ENCODE peak calls at places on chromosomes 6 and 20, in six cellular contexts. S is Peyer's patch, F is aorta, Q is mucosa of descending colon, D is cardiac muscle cell, O is IMR-90. G is an unnamed sample.
A peak's percentile ranks its signal among the peaks of the same experiment; 100 is the strongest.

GRCh38 chr20:55103188-55103587 is 627.8 kb downstream of the DOK5 start:
- DNase-seq in S (peak; percentile 58), F (no peak), Q (peak; percentile 73), D (no peak), O (no peak), G (no peak)

GRCh38 chr6:166330612-166331011 is 11.7 kb downstream of the SFT2D1 start:
- DNase-seq in S (peak; percentile 76), F (no peak), Q (peak; percentile 68), D (peak; percentile 47), O (peak; percentile 23), G (no peak)

GRCh38 chr6:134347916-134348805 is 30.2 kb upstream of the SGK1 start:
- DNase-seq in S (no peak), F (peak; percentile 59), Q (no peak), D (peak; percentile 78), O (peak; percentile 96), G (no peak)

GRCh38 chr6:106746660-106747059 is 117.3 kb downstream of the QRSL1 start:
- DNase-seq in S (no peak), F (no peak), Q (no peak), D (peak; percentile 37), O (peak; percentile 80), G (peak; percentile 34)

GRCh38 chr6:53192590-53193232 is 44.1 kb upstream of the GCM1 start:
- DNase-seq in S (no peak), F (peak; percentile 52), Q (no peak), D (peak; percentile 13), O (no peak), G (no peak)

GRCh38 chr6:6701864-6702263 is 113.3 kb downstream of the LY86 start:
- DNase-seq in S (peak; percentile 76), F (no peak), Q (peak; percentile 73), D (no peak), O (no peak), G (no peak)

GRCh38 chr20:48019496-48019895 is 234.2 kb upstream of the SULF2 start:
- DNase-seq in S (no peak), F (no peak), Q (no peak), D (no peak), O (no peak), G (no peak)

GRCh38 chr6:34517461-34517868 is 38.7 kb downstream of the SPDEF start:
- DNase-seq in S (no peak), F (peak; percentile 12), Q (no peak), D (no peak), O (no peak), G (no peak)

GRCh38 chr20:13028001-13028400 is 19.2 kb downstream of the SPTLC3 start:
- DNase-seq in S (no peak), F (no peak), Q (no peak), D (peak; percentile 38), O (no peak), G (no peak)

GRCh38 chr6:28543671-28544131 is 18.0 kb downstream of the GPX5 start:
- DNase-seq in S (no peak), F (no peak), Q (no peak), D (peak; percentile 40), O (no peak), G (no peak)

GRCh38 chr6:1182722-1183521 is 129.0 kb upstream of the FOXQ1 start:
- DNase-seq in S (no peak), F (no peak), Q (no peak), D (no peak), O (no peak), G (no peak)

GRCh38 chr6:148526145-148526544 is 183.5 kb downstream of the SASH1 start:
- DNase-seq in S (no peak), F (no peak), Q (no peak), D (no peak), O (no peak), G (no peak)

GRCh38 chr20:9918360-9918759 is 79.5 kb upstream of the PAK5 start:
- DNase-seq in S (no peak), F (no peak), Q (no peak), D (no peak), O (no peak), G (no peak)

GRCh38 chr6:125124250-125124777 is 29.3 kb upstream of the TPD52L1 start:
- DNase-seq in S (no peak), F (no peak), Q (no peak), D (no peak), O (no peak), G (no peak)

GRCh38 chr6:20692023-20692422 is 157.8 kb downstream of the CDKAL1 start:
- DNase-seq in S (no peak), F (no peak), Q (no peak), D (no peak), O (no peak), G (no peak)

GRCh38 chr6:169723991-169724553 is at the start of gene PHF10:
- DNase-seq in S (peak; percentile 54), F (peak; percentile 55), Q (peak; percentile 66), D (peak; percentile 45), O (no peak), G (no peak)

GRCh38 chr20:31569163-31570020 is 35.7 kb upstream of the ID1 start:
- DNase-seq in S (peak; percentile 78), F (no peak), Q (peak; percentile 77), D (peak; percentile 58), O (peak; percentile 53), G (peak; percentile 42)

GRCh38 chr6:99334526-99335127 is 14.8 kb downstream of the FAXC start:
- DNase-seq in S (no peak), F (no peak), Q (no peak), D (peak; percentile 67), O (peak; percentile 66), G (no peak)

GRCh38 chr6:69349776-69350175 is 447.0 kb downstream of the LMBRD1 start:
- DNase-seq in S (no peak), F (peak; percentile 46), Q (no peak), D (no peak), O (no peak), G (no peak)

GRCh38 chr6:159267165-159267564 is 98.0 kb downstream of the FNDC1 start:
- DNase-seq in S (no peak), F (no peak), Q (no peak), D (peak; percentile 35), O (no peak), G (no peak)

GRCh38 chr6:141464490-141464889 is 668.2 kb upstream of the GJE1 start:
- DNase-seq in S (no peak), F (no peak), Q (no peak), D (peak; percentile 70), O (peak; percentile 35), G (no peak)

GRCh38 chr6:24888967-24889366 is 46.8 kb downstream of the RIPOR2 start:
- DNase-seq in S (no peak), F (no peak), Q (no peak), D (no peak), O (no peak), G (no peak)
- H3K4me1 ChIP-seq in S (no peaks in the 10 kb centered on the region), F (no peaks in the 10 kb centered on the region), Q (no peaks in the 10 kb centered on the region), D (peaks cover 14% of the 10 kb centered on the region), O (peaks cover 3% of the 10 kb centered on the region), G (no peaks in the 10 kb centered on the region)

DNA sequence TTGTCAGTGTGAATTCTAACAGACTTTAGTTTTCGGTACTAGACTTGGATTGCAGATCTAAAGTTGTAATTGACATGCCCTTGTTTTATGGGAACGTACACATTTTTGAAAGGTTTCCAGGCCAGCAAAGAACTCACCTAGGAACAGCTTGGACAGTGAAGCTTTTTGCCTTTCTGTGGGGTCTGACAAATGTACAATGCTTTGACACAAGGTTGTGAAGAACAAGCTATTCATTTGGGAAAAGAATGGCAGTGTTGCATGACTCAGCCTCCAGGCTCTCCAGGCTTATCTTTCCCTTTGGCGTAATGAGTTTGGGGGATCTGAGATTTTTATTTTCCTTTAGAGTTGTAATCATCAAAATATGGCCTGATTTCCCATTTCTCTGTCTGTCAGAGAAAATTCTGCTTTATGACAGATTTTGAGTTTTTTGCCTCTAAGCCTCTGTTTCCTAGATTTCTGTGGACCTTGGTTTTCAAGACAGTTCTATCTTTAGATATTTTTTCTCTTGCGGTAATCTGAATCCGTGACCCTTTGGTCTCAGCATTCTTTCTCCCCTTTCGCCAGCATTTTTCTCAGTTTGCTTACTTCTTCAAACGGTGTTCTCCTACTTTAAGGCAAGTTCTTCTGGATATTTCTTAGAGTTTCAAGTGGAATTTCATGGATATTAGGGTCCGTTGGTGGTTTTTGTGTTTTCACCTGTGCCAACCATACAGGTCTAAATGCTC is 221.0 kb downstream of the ADGB start:
- DNase-seq in S (no peak), F (no peak), Q (no peak), D (peak; percentile 72), O (peak; percentile 15), G (no peak)
- H3K4me3 ChIP-seq in S (no peak overlapping the region), F (no peak overlapping the region), Q (no peak overlapping the region), D (no peak overlapping the region), O (no peak overlapping the region), G (no peak overlapping the region)

GRCh38 chr6:32946893-32947292 is 6.0 kb downstream of the HLA-DMA start:
- DNase-seq in S (no peak), F (no peak), Q (no peak), D (no peak), O (no peak), G (no peak)
- H3K4me1 ChIP-seq in S (peaks cover 15% of the 10 kb centered on the region), F (no peaks in the 10 kb centered on the region), Q (peaks cover 14% of the 10 kb centered on the region), D (no peaks in the 10 kb centered on the region), O (peaks cover 9% of the 10 kb centered on the region), G (peaks cover 13% of the 10 kb centered on the region)

DNA sequence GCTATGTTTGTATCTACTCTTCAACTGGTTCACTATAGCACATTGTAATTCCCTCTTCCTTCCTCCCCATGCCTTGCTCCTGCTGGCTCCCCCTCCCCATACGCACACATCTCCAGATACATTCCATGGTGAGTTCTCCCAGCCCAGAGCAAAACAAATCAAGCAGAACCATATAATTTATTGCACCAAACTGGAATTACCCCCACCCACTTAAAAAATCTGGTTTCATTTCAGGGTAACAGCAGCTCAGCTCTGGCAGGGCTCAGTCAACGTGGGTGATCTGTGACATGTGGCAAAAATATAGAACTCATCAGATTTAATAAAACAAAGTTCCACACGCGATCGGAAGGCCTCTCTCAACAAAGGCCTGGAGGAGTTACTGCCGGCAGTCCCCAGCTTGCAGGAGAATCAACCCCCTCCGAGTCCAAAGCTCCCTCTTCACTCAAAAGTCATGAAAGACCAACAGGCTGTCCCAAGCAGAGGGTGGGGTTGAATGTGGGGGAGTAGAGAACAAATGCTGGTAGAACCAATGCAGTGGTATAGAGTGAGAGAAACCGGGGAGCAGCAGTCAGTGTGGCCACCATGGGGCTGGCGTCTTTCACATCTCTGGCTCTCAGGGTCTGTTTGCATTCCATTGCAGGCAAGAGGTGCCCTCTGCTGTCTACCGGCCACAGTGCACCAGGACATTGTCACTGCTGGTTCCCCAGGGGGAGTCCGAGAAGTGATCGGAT is 323.3 kb upstream of the NT5E start:
- DNase-seq in S (no peak), F (peak; percentile 47), Q (peak; percentile 32), D (peak; percentile 79), O (peak; percentile 2), G (peak; percentile 35)
- H3K4me3 ChIP-seq in S (no peak overlapping the region), F (no peak overlapping the region), Q (no peak overlapping the region), D (no peak overlapping the region), O (no peak overlapping the region), G (no peak overlapping the region)

GRCh38 chr20:3669710-3670367 is 6.6 kb upstream of the GFRA4 start:
- DNase-seq in S (no peak), F (no peak), Q (no peak), D (no peak), O (no peak), G (no peak)
- H3K4me1 ChIP-seq in S (no peaks in the 10 kb centered on the region), F (no peaks in the 10 kb centered on the region), Q (no peaks in the 10 kb centered on the region), D (peaks cover 8% of the 10 kb centered on the region), O (peaks cover 3% of the 10 kb centered on the region), G (no peaks in the 10 kb centered on the region)

GRCh38 chr6:5580736-5581568 is 319.6 kb downstream of the FARS2 start:
- DNase-seq in S (no peak), F (no peak), Q (no peak), D (no peak), O (no peak), G (no peak)
- H3K4me3 ChIP-seq in S (no peak overlapping the region), F (no peak overlapping the region), Q (no peak overlapping the region), D (no peak overlapping the region), O (no peak overlapping the region), G (no peak overlapping the region)

GRCh38 chr6:3407840-3408239 is 49.0 kb downstream of the SLC22A23 start:
- DNase-seq in S (no peak), F (no peak), Q (no peak), D (no peak), O (no peak), G (no peak)
- H3K4me1 ChIP-seq in S (no peaks in the 10 kb centered on the region), F (no peaks in the 10 kb centered on the region), Q (peaks cover 41% of the 10 kb centered on the region), D (peaks cover 51% of the 10 kb centered on the region), O (no peaks in the 10 kb centered on the region), G (peaks cover 6% of the 10 kb centered on the region)

G was measured in lung.